ENCODE peak calls at places on chromosomes 2 and 18, in four cellular contexts. One of them, this sample, is unnamed. For H3K4me1 and H3K27me3, the result is how much of the 10 kb centered on the place peaks cover.

GRCh38 chr2:74894261-74895030 is 60.5 kb downstream of the HK2 start:
- DNase-seq in GM23248: peak
- DNase-seq in CD8-positive, alpha-beta T cell: no peak
- DNase-seq in heart left ventricle: no peak
- DNase-seq in this sample: no peak

GRCh38 chr2:210224660-210225460 is at the start of gene ACADL:
- DNase-seq in GM23248: peak
- DNase-seq in CD8-positive, alpha-beta T cell: no peak
- DNase-seq in heart left ventricle: peak
- DNase-seq in this sample: no peak

GRCh38 chr18:59631583-59632181 is 65.5 kb downstream of the CCBE1 start:
- DNase-seq in GM23248: peak
- DNase-seq in CD8-positive, alpha-beta T cell: no peak
- DNase-seq in heart left ventricle: no peak
- DNase-seq in this sample: no peak

GRCh38 chr2:15449542-15450236 is 111.4 kb downstream of the NBAS start:
- DNase-seq in GM23248: no peak
- DNase-seq in CD8-positive, alpha-beta T cell: no peak
- DNase-seq in heart left ventricle: no peak
- DNase-seq in this sample: no peak

GRCh38 chr2:239288951-239289481 is 111.8 kb downstream of the HDAC4 start:
- DNase-seq in GM23248: peak
- DNase-seq in CD8-positive, alpha-beta T cell: no peak
- DNase-seq in heart left ventricle: no peak
- DNase-seq in this sample: no peak

GRCh38 chr2:71157124-71157802 is 26.8 kb downstream of the MPHOSPH10 start:
- DNase-seq in GM23248: peak
- DNase-seq in CD8-positive, alpha-beta T cell: peak
- DNase-seq in heart left ventricle: peak
- DNase-seq in this sample: no peak

GRCh38 chr2:47784349-47784851 is 1.5 kb downstream of the MSH6 start:
- DNase-seq in GM23248: no peak
- DNase-seq in CD8-positive, alpha-beta T cell: no peak
- DNase-seq in heart left ventricle: no peak
- DNase-seq in this sample: no peak

GRCh38 chr2:24304098-24304497 is 56.2 kb downstream of the ITSN2 start:
- DNase-seq in GM23248: peak
- DNase-seq in CD8-positive, alpha-beta T cell: no peak
- DNase-seq in heart left ventricle: peak
- DNase-seq in this sample: no peak

GRCh38 chr18:63320041-63320689 is 596 bp upstream of the BCL2 start:
- DNase-seq in GM23248: peak
- DNase-seq in CD8-positive, alpha-beta T cell: peak
- DNase-seq in heart left ventricle: peak
- DNase-seq in this sample: no peak

GRCh38 chr2:12728221-12728777 is 11.6 kb downstream of the TRIB2 start:
- DNase-seq in GM23248: no peak
- DNase-seq in CD8-positive, alpha-beta T cell: peak
- DNase-seq in heart left ventricle: no peak
- DNase-seq in this sample: no peak

GRCh38 chr2:72998234-72998651 is 73.3 kb downstream of the SFXN5 start:
- DNase-seq in GM23248: no peak
- DNase-seq in CD8-positive, alpha-beta T cell: peak
- DNase-seq in heart left ventricle: peak
- DNase-seq in this sample: no peak

GRCh38 chr18:73235491-73235890 is 367.7 kb upstream of the NETO1 start:
- DNase-seq in GM23248: peak
- DNase-seq in CD8-positive, alpha-beta T cell: no peak
- DNase-seq in heart left ventricle: no peak
- DNase-seq in this sample: peak

GRCh38 chr2:190532581-190532980 is 1.9 kb downstream of the NEMP2 start:
- DNase-seq in GM23248: no peak
- DNase-seq in CD8-positive, alpha-beta T cell: no peak
- DNase-seq in heart left ventricle: no peak
- DNase-seq in this sample: no peak

GRCh38 chr2:158214431-158214830 is 112.8 kb downstream of the UPP2 start:
- DNase-seq in GM23248: peak
- DNase-seq in CD8-positive, alpha-beta T cell: no peak
- DNase-seq in heart left ventricle: no peak
- DNase-seq in this sample: no peak

GRCh38 chr2:64793701-64794100 is 140.0 kb upstream of the SERTAD2 start:
- DNase-seq in GM23248: no peak
- DNase-seq in CD8-positive, alpha-beta T cell: no peak
- DNase-seq in heart left ventricle: no peak
- DNase-seq in this sample: no peak

GRCh38 chr2:8599421-8600242 is 82.2 kb upstream of the ID2 start:
- DNase-seq in GM23248: no peak
- DNase-seq in CD8-positive, alpha-beta T cell: no peak
- DNase-seq in heart left ventricle: no peak
- DNase-seq in this sample: no peak

GRCh38 chr2:239344857-239345216 is 56.0 kb downstream of the HDAC4 start:
- DNase-seq in GM23248: no peak
- DNase-seq in CD8-positive, alpha-beta T cell: no peak
- DNase-seq in heart left ventricle: peak
- DNase-seq in this sample: no peak

GRCh38 chr2:147688252-147688651 is 156.6 kb upstream of the ACVR2A start:
- DNase-seq in GM23248: no peak
- DNase-seq in CD8-positive, alpha-beta T cell: no peak
- DNase-seq in heart left ventricle: no peak
- DNase-seq in this sample: no peak

GRCh38 chr2:36376319-36376765 is 20.8 kb downstream of the CRIM1 start:
- DNase-seq in GM23248: peak
- DNase-seq in CD8-positive, alpha-beta T cell: no peak
- DNase-seq in heart left ventricle: peak
- DNase-seq in this sample: no peak

GRCh38 chr2:217714268-217714643 is 288.5 kb downstream of the TNS1 start:
- DNase-seq in GM23248: peak
- DNase-seq in CD8-positive, alpha-beta T cell: no peak
- DNase-seq in heart left ventricle: peak
- DNase-seq in this sample: no peak

GRCh38 chr18:2686349-2686968 is 30.9 kb downstream of the SMCHD1 start:
- DNase-seq in GM23248: peak
- DNase-seq in CD8-positive, alpha-beta T cell: no peak
- DNase-seq in heart left ventricle: no peak
- DNase-seq in this sample: no peak

GRCh38 chr2:64643838-64644219 is 9.9 kb downstream of the SERTAD2 start:
- DNase-seq in GM23248: peak
- DNase-seq in CD8-positive, alpha-beta T cell: no peak
- DNase-seq in heart left ventricle: no peak
- DNase-seq in this sample: no peak

GRCh38 chr18:22503803-22504202 is 86.1 kb upstream of the CTAGE1 start:
- DNase-seq in GM23248: peak
- DNase-seq in CD8-positive, alpha-beta T cell: no peak
- DNase-seq in heart left ventricle: peak
- DNase-seq in this sample: no peak

GRCh38 chr2:237310515-237311114 is 103.3 kb downstream of the COL6A3 start:
- DNase-seq in GM23248: peak
- DNase-seq in CD8-positive, alpha-beta T cell: no peak
- DNase-seq in heart left ventricle: no peak
- DNase-seq in this sample: no peak

GRCh38 chr2:98924038-98924437 is 12.0 kb downstream of the CRACDL start:
- DNase-seq in GM23248: no peak
- DNase-seq in CD8-positive, alpha-beta T cell: no peak
- DNase-seq in heart left ventricle: no peak
- DNase-seq in this sample: no peak

GRCh38 chr2:15112216-15112615 is 448.9 kb downstream of the NBAS start:
- DNase-seq in GM23248: peak
- DNase-seq in CD8-positive, alpha-beta T cell: no peak
- DNase-seq in heart left ventricle: no peak
- DNase-seq in this sample: no peak

GRCh38 chr18:68564348-68564747 is 150.6 kb downstream of the TMX3 start:
- DNase-seq in GM23248: no peak
- DNase-seq in CD8-positive, alpha-beta T cell: no peak
- DNase-seq in heart left ventricle: no peak
- DNase-seq in this sample: no peak

GRCh38 chr18:48924621-48925601 is 25.9 kb downstream of the SMAD7 start:
- DNase-seq in GM23248: peak
- DNase-seq in CD8-positive, alpha-beta T cell: no peak
- DNase-seq in heart left ventricle: no peak
- DNase-seq in this sample: no peak

GRCh38 chr18:62555135-62555534 is 32.3 kb downstream of the ZCCHC2 start:
- DNase-seq in GM23248: peak
- DNase-seq in CD8-positive, alpha-beta T cell: no peak
- DNase-seq in heart left ventricle: no peak
- DNase-seq in this sample: peak

DNA sequence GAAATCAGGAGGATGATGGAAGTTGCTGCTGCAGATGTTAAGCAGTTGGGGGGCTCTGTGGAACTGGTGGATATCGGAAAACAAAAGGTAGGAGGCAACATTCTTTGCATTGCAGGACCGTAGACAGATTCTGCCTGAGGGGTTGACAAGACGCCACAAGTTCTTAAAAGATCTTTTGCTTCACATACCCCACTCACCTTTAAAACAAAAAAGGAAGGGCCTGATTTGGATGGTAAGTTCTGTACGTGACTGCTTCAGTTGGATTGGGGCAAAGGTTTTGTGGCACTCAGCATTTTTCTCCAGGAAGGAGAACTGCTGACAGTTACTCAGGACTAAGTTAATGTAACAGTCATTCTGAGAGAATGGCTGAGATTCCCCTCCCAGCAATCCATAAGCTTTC is 5.2 kb downstream of the CNDP2 start:
- DNase-seq in GM23248: no peak
- DNase-seq in CD8-positive, alpha-beta T cell: no peak
- DNase-seq in heart left ventricle: no peak
- DNase-seq in this sample: peak
- H3K4me3 ChIP-seq in GM23248: no peak
- H3K4me3 ChIP-seq in CD8-positive, alpha-beta T cell: no peak
- H3K4me3 ChIP-seq in heart left ventricle: no peak
- H3K4me3 ChIP-seq in this sample: no peak

GRCh38 chr2:144443837-144444236 is 76.1 kb downstream of the ZEB2 start:
- DNase-seq in GM23248: peak
- DNase-seq in CD8-positive, alpha-beta T cell: no peak
- DNase-seq in heart left ventricle: no peak
- DNase-seq in this sample: no peak
- H3K4me1 ChIP-seq in GM23248: under half
- H3K4me1 ChIP-seq in CD8-positive, alpha-beta T cell: under half
- H3K4me1 ChIP-seq in heart left ventricle: half or more
- H3K4me1 ChIP-seq in this sample: under half

GRCh38 chr2:172084734-172085459 is 410 bp upstream of the DLX1 start:
- DNase-seq in GM23248: peak
- DNase-seq in CD8-positive, alpha-beta T cell: no peak
- DNase-seq in heart left ventricle: peak
- DNase-seq in this sample: peak

GRCh38 chr2:172085460-172086159 is at the start of gene DLX1:
- DNase-seq in GM23248: no peak
- DNase-seq in CD8-positive, alpha-beta T cell: no peak
- DNase-seq in heart left ventricle: no peak
- DNase-seq in this sample: no peak

GRCh38 chr2:172083725-172084483 is 1.4 kb upstream of the DLX1 start:
- DNase-seq in GM23248: peak
- DNase-seq in CD8-positive, alpha-beta T cell: no peak
- DNase-seq in heart left ventricle: no peak
- DNase-seq in this sample: no peak

GRCh38 chr2:172082944-172083718 is 2.2 kb upstream of the DLX1 start:
- DNase-seq in GM23248: peak
- DNase-seq in CD8-positive, alpha-beta T cell: no peak
- DNase-seq in heart left ventricle: no peak
- DNase-seq in this sample: no peak

GRCh38 chr2:172084484-172084733 is 898 bp upstream of the DLX1 start:
- DNase-seq in GM23248: no peak
- DNase-seq in CD8-positive, alpha-beta T cell: no peak
- DNase-seq in heart left ventricle: no peak
- DNase-seq in this sample: no peak
- H3K27me3 ChIP-seq in GM23248: under half
- H3K27me3 ChIP-seq in CD8-positive, alpha-beta T cell: half or more
- H3K27me3 ChIP-seq in heart left ventricle: half or more
- H3K27me3 ChIP-seq in this sample: half or more

GRCh38 chr2:60047347-60047746 is 506.1 kb downstream of the BCL11A start:
- DNase-seq in GM23248: no peak
- DNase-seq in CD8-positive, alpha-beta T cell: no peak
- DNase-seq in heart left ventricle: no peak
- DNase-seq in this sample: no peak

GRCh38 chr2:60045461-60045860 is 508.0 kb downstream of the BCL11A start:
- DNase-seq in GM23248: no peak
- DNase-seq in CD8-positive, alpha-beta T cell: no peak
- DNase-seq in heart left ventricle: no peak
- DNase-seq in this sample: no peak

GRCh38 chr2:60042023-60042422 is 511.4 kb downstream of the BCL11A start:
- DNase-seq in GM23248: no peak
- DNase-seq in CD8-positive, alpha-beta T cell: no peak
- DNase-seq in heart left ventricle: no peak
- DNase-seq in this sample: no peak

GRCh38 chr2:60047944-60048525 is 505.4 kb downstream of the BCL11A start:
- DNase-seq in GM23248: no peak
- DNase-seq in CD8-positive, alpha-beta T cell: no peak
- DNase-seq in heart left ventricle: peak
- DNase-seq in this sample: no peak

DNA sequence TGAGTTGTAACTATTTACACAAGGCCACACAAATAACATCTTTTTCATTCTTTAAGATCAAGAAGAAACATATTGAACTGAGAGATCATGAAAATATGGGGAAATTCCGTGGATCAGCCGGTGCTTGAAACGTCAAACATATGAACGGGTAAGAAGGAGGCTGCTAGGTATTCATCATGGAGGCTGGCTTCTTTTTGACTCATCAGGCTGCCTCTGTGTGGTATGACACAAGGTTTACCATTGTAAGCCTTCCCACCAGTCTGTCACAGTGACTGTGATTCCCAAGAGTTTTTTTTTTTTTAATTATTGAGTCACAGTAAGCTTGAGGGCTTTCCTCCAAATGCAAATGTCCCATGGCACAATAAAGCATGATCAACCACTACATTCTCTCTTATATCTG is 506.9 kb downstream of the BCL11A start:
- DNase-seq in GM23248: no peak
- DNase-seq in CD8-positive, alpha-beta T cell: no peak
- DNase-seq in heart left ventricle: no peak
- DNase-seq in this sample: no peak
- H3K4me3 ChIP-seq in GM23248: no peak
- H3K4me3 ChIP-seq in CD8-positive, alpha-beta T cell: no peak
- H3K4me3 ChIP-seq in heart left ventricle: no peak
- H3K4me3 ChIP-seq in this sample: no peak

DNA sequence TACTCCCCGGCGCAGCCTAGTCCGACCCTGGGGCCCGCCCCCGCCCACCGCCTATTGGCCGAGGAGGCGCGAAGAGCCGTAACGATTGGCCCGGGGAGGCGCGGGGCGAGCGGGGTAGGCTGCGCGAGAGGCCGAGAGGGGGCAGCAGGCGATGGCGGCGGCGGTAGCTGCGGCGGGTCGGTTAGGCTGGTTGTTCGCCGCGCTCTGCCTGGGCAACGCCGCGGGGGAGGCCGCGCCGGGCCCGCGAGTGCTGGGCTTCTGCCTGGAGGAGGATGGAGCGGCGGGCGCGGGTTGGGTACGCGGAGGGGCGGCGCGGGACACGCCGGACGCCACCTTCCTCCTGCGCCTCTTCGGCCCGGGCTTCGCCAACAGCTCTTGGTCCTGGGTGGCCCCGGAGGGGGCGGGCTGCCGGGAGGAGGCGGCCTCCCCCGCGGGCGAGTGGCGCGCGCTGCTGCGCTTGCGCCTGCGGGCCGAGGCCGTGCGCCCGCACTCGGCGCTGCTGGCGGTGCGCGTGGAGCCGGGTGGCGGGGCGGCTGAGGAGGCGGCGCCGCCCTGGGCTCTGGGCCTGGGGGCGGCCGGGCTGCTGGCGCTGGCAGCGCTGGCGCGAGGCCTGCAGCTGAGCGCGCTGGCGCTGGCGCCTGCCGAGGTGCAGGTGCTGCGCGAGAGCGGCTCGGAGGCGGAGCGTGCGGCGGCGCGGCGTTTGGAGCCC is at the start of gene CNNM3:
- DNase-seq in GM23248: peak
- DNase-seq in CD8-positive, alpha-beta T cell: peak
- DNase-seq in heart left ventricle: peak
- DNase-seq in this sample: peak
- H3K4me1 ChIP-seq in GM23248: under half
- H3K4me1 ChIP-seq in CD8-positive, alpha-beta T cell: under half
- H3K4me1 ChIP-seq in heart left ventricle: half or more
- H3K4me1 ChIP-seq in this sample: under half